ENCODE peak calls at places on chromosomes 11 and 22, in four cellular contexts. F, Y, X and G are unnamed samples.

GRCh38 chr22:25759825-25760231 is 17.8 kb downstream of the MYO18B start:
- DNase-seq in Y (no peak), X (no peak), F (no peak), G (no peak)

GRCh38 chr11:69360606-69361005 is 66.7 kb downstream of the MYEOV start:
- DNase-seq in Y (no peak), F (peak; percentile 1), X (peak; percentile 6), G (no peak)

GRCh38 chr11:22510741-22511140 is 114.9 kb downstream of the FANCF start:
- DNase-seq in Y (no peak), X (no peak), F (no peak), G (no peak)

GRCh38 chr11:7628660-7629059 is 44.6 kb downstream of the CYB5R2 start:
- DNase-seq in X (no peak), Y (no peak), F (no peak), G (no peak)

GRCh38 chr11:11537372-11537771 is 84.4 kb downstream of the GALNT18 start:
- DNase-seq in X (no peak), Y (no peak), F (no peak), G (no peak)

GRCh38 chr11:7688238-7688826 is 15.0 kb upstream of the CYB5R2 start:
- DNase-seq in F (peak; percentile 43), X (no peak), Y (peak; percentile 18), G (peak; percentile 24)

GRCh38 chr11:57463596-57464342 is 3.4 kb downstream of the RTN4RL2 start:
- DNase-seq in Y (peak; percentile 27), F (no peak), X (no peak), G (peak; percentile 47)

GRCh38 chr11:93796832-93797231 is 12.8 kb downstream of the MED17 start:
- DNase-seq in F (no peak), Y (no peak), X (no peak), G (no peak)

GRCh38 chr11:67490727-67491065 is 7.9 kb downstream of the AIP start:
- DNase-seq in X (no peak), F (no peak), Y (no peak), G (no peak)

GRCh38 chr22:46861968-46862367 is 99.5 kb downstream of the TBC1D22A start:
- DNase-seq in X (no peak), F (no peak), Y (no peak), G (no peak)

GRCh38 chr11:20008870-20009644 is 151.2 kb downstream of the DBX1 start:
- DNase-seq in X (no peak), F (no peak), Y (no peak), G (no peak)

GRCh38 chr11:45899086-45899447 is 8.0 kb downstream of the FREY1 start:
- DNase-seq in X (no peak), F (no peak), Y (no peak), G (no peak)

GRCh38 chr11:108246309-108246708 is 23.4 kb downstream of the ATM start:
- DNase-seq in F (no peak), X (no peak), Y (no peak), G (no peak)

GRCh38 chr22:48276933-48277867 is 1514.8 kb downstream of the TBC1D22A start:
- DNase-seq in Y (no peak), X (peak; percentile 77), F (no peak), G (no peak)

GRCh38 chr11:12893787-12894672 is 115.1 kb upstream of the RASSF10 start:
- DNase-seq in X (peak; percentile 78), F (peak; percentile 72), Y (peak; percentile 84), G (peak; percentile 78)

GRCh38 chr22:31425331-31426050 is 26.1 kb downstream of the DRG1 start:
- DNase-seq in F (no peak), Y (no peak), X (no peak), G (no peak)

GRCh38 chr22:39433476-39434242 is 23.2 kb upstream of the MGAT3 start:
- DNase-seq in X (no peak), F (no peak), Y (no peak), G (no peak)

GRCh38 chr11:34478845-34479663 is 34.5 kb downstream of the ELF5 start:
- DNase-seq in Y (no peak), X (no peak), F (no peak), G (no peak)

GRCh38 chr11:111694851-111695250 is 71.3 kb downstream of the PPP2R1B start:
- DNase-seq in Y (no peak), X (no peak), F (no peak), G (peak; percentile 12)

GRCh38 chr22:46582281-46582811 is 37.8 kb upstream of the GRAMD4 start:
- DNase-seq in F (no peak), Y (no peak), X (peak; percentile 84), G (no peak)

GRCh38 chr11:60059052-60059451 is 2.6 kb downstream of the MS4A3 start:
- DNase-seq in Y (no peak), F (no peak), X (no peak), G (no peak)

GRCh38 chr22:35648066-35649025 is at the start of gene APOL6:
- DNase-seq in Y (no peak), X (peak; percentile 81), F (no peak), G (no peak)

GRCh38 chr11:111977141-111978027 is 40.2 kb downstream of the DIXDC1 start:
- DNase-seq in F (peak; percentile 62), Y (peak; percentile 64), X (peak; percentile 67), G (peak; percentile 76)

GRCh38 chr11:15816270-15816871 is 540.0 kb downstream of the SOX6 start:
- DNase-seq in F (no peak), Y (no peak), X (no peak), G (no peak)

GRCh38 chr22:44307509-44308169 is 5.1 kb downstream of the SHISAL1 start:
- DNase-seq in X (no peak), F (no peak), Y (no peak), G (no peak)

GRCh38 chr11:118401880-118402590 is 629 bp downstream of the ATP5MG start:
- DNase-seq in X (no peak), F (no peak), Y (no peak), G (no peak)

GRCh38 chr22:20514658-20515406 is 7.4 kb downstream of the MED15 start:
- DNase-seq in X (no peak), Y (no peak), F (no peak), G (no peak)

GRCh38 chr11:40292636-40293585 is 1166.5 kb downstream of the LRRC4C start:
- DNase-seq in Y (peak; percentile 22), X (no peak), F (no peak), G (peak; percentile 35)

GRCh38 chr11:101323997-101324396 is 194.4 kb upstream of the PGR start:
- DNase-seq in Y (peak; percentile 21), F (peak; percentile 9), X (no peak), G (no peak)

GRCh38 chr11:101326141-101326540 is 196.5 kb upstream of the PGR start:
- DNase-seq in Y (no peak), F (no peak), X (no peak), G (no peak)

GRCh38 chr11:101321222-101321621 is 191.6 kb upstream of the PGR start:
- DNase-seq in Y (peak; percentile 13), F (no peak), X (no peak), G (no peak)
- TF ChIP-seq CTCF in Y (no peak), F (no peak), X (no peak), G (no peak)

DNA sequence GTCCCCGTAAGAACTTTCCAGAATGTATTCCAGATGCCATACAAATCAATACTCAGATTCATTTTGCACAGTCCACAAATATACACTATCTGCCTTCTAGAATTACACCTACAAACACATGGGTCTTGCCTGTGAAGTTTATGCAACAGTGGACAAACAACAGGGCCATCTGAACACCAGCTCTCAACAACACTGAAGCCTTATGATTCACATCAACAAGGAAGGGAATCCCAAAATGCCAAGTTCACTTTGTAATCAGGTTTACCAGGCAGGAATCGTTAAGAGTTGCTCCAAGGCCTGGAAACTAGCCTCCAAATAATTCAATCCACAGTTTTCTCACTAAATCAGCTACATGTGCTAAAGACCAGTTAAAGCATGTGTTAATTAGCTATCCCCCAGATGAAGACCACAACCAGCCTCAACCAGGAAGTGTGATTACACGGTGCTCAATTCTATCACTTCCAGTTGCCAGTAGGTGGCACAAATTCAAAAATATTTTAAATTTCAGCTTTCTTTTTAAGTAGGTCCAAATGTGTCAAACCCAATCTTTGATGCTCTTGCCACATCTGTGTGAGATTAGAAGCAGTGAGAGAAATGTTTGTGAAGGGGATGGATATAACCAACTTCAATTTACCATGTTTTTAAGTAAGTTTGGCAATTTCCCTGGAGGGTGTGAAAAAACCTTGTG is 139.1 kb upstream of the BDNF start:
- DNase-seq in F (no peak), Y (no peak), X (no peak), G (no peak)
- TF ChIP-seq CTCF in F (peak; percentile 19), Y (no peak), X (no peak), G (no peak)

DNA sequence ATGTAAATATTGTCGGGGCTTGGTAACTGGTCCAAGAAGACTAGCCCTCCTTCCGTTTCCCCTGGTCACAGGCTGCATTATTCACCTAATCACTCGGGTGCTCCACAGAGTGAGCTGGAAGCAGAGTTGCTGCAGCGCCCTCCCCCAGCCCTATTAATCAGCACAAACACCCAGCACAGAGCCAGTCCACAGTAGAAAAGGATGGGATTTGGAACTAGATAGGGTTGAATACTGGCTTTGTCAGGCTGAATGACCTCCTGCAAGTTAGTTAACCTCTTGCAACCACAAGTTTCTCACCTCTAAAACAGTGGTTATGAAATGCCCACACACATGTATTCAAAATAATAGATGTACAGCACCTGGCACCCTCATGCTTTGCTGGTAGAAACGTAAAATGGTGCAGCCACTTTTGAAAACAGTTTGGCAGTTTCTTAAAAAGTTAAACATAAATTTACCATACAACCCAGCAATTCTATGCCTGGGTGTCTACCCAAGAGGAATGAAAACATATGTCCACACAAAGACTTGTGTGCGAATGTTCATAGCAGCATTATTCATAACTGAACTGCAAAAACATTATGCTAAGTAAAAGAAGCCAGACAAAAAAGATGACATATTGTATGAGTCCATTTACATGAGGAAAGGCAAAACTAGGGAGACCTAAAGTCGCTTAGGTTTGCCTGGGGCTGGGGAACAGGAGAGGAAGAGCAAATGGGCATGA is 31.7 kb upstream of the APLP2 start:
- DNase-seq in F (no peak), X (no peak), Y (no peak), G (no peak)
- TF ChIP-seq CTCF in F (no peak), X (no peak), Y (no peak), G (no peak)

GRCh38 chr11:65945941-65946558 is 770 bp downstream of the TSGA10IP start:
- DNase-seq in Y (peak; percentile 60), F (no peak), X (no peak), G (no peak)

GRCh38 chr11:65945430-65945911 is at the start of gene TSGA10IP:
- DNase-seq in Y (peak; percentile 84), F (no peak), X (no peak), G (peak; percentile 38)

GRCh38 chr11:65946655-65947054 is 1.4 kb downstream of the TSGA10IP start:
- DNase-seq in X (no peak), Y (no peak), F (no peak), G (no peak)

GRCh38 chr11:65944191-65944590 is 1.1 kb upstream of the TSGA10IP start:
- DNase-seq in Y (no peak), F (no peak), X (no peak), G (no peak)

DNA sequence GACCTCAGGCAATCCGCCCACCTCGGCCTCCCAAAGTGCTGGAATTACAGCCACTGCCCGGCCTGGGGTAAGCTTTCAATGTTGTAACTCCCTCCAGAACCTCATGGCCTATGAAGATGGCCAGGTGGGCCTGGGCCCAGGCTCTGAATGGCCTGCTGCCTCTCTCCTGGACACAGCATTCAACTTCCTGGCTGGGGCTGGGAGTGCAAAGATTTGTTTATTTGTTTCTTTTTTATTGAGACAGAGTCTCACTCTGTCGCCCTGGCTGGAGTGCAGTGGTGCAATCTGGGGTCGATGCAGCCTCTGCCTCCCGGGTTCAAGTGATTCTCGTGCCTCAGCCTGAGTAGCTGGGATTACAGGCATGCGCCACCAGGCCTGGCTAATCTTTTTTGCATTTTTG is 513 bp upstream of the TSGA10IP start:
- DNase-seq in X (no peak), F (no peak), Y (no peak), G (no peak)
- TF ChIP-seq CTCF in X (no peak), F (no peak), Y (no peak), G (no peak)

GRCh38 chr11:123430736-123431356 is 777 bp downstream of the GRAMD1B start:
- DNase-seq in F (peak; percentile 68), Y (peak; percentile 64), X (peak; percentile 59), G (peak; percentile 60)
- TF ChIP-seq CTCF in F (no peak), Y (no peak), X (no peak), G (no peak)

GRCh38 chr11:30855383-30856006 is 269.3 kb upstream of the MPPED2 start:
- DNase-seq in X (no peak), F (no peak), Y (no peak), G (no peak)
- TF ChIP-seq CTCF in X (peak; percentile 23), F (peak; percentile 48), Y (no peak), G (peak; percentile 33)